ENCODE peak calls at places on chromosomes 11 and 22, in nine cellular contexts. One of them, this sample, is unnamed.

GRCh38 chr11:83736689-83737088 is 450.5 kb upstream of the CCDC90B start:
- DNase-seq in bronchial epithelial cell: no peak
- DNase-seq in fibroblast of villous mesenchyme: no peak
- DNase-seq in heart right ventricle: no peak
- DNase-seq in brain microvascular endothelial cell: no peak
- DNase-seq in HFF-Myc: no peak
- DNase-seq in colonic mucosa: no peak
- DNase-seq in left lung: no peak
- DNase-seq in cardiac fibroblast: no peak
- DNase-seq in this sample: no peak

GRCh38 chr22:21652010-21652546 is 10.0 kb downstream of the SDF2L1 start:
- DNase-seq in HFF-Myc: peak
- DNase-seq in cardiac fibroblast: peak
- DNase-seq in brain microvascular endothelial cell: peak
- DNase-seq in left lung: peak
- DNase-seq in bronchial epithelial cell: peak
- DNase-seq in colonic mucosa: peak
- DNase-seq in heart right ventricle: peak
- DNase-seq in fibroblast of villous mesenchyme: peak
- DNase-seq in this sample: peak

GRCh38 chr22:33000342-33001280 is 57.6 kb downstream of the SYN3 start:
- DNase-seq in fibroblast of villous mesenchyme: peak
- DNase-seq in heart right ventricle: peak
- DNase-seq in bronchial epithelial cell: no peak
- DNase-seq in brain microvascular endothelial cell: peak
- DNase-seq in left lung: peak
- DNase-seq in HFF-Myc: peak
- DNase-seq in cardiac fibroblast: peak
- DNase-seq in colonic mucosa: peak
- DNase-seq in this sample: peak

GRCh38 chr11:111344032-111344431 is 35.0 kb downstream of the POU2AF1 start:
- DNase-seq in colonic mucosa: no peak
- DNase-seq in cardiac fibroblast: peak
- DNase-seq in heart right ventricle: no peak
- DNase-seq in fibroblast of villous mesenchyme: peak
- DNase-seq in left lung: no peak
- DNase-seq in HFF-Myc: no peak
- DNase-seq in bronchial epithelial cell: peak
- DNase-seq in brain microvascular endothelial cell: no peak
- DNase-seq in this sample: peak

GRCh38 chr11:61151545-61152252 is 9.5 kb downstream of the VPS37C start:
- DNase-seq in cardiac fibroblast: no peak
- DNase-seq in HFF-Myc: no peak
- DNase-seq in brain microvascular endothelial cell: no peak
- DNase-seq in left lung: no peak
- DNase-seq in colonic mucosa: no peak
- DNase-seq in bronchial epithelial cell: no peak
- DNase-seq in heart right ventricle: no peak
- DNase-seq in fibroblast of villous mesenchyme: no peak
- DNase-seq in this sample: no peak

GRCh38 chr11:110778351-110778750 is 66.1 kb upstream of the ARHGAP20 start:
- DNase-seq in bronchial epithelial cell: no peak
- DNase-seq in colonic mucosa: no peak
- DNase-seq in left lung: no peak
- DNase-seq in brain microvascular endothelial cell: no peak
- DNase-seq in HFF-Myc: no peak
- DNase-seq in heart right ventricle: no peak
- DNase-seq in cardiac fibroblast: peak
- DNase-seq in fibroblast of villous mesenchyme: no peak
- DNase-seq in this sample: peak

GRCh38 chr11:9758676-9759518 is 95.0 kb downstream of the SWAP70 start:
- DNase-seq in heart right ventricle: peak
- DNase-seq in left lung: peak
- DNase-seq in bronchial epithelial cell: peak
- DNase-seq in HFF-Myc: peak
- DNase-seq in colonic mucosa: peak
- DNase-seq in brain microvascular endothelial cell: peak
- DNase-seq in fibroblast of villous mesenchyme: peak
- DNase-seq in cardiac fibroblast: peak
- DNase-seq in this sample: peak

GRCh38 chr11:12232819-12233601 is 122.6 kb downstream of the MICAL2 start:
- DNase-seq in colonic mucosa: no peak
- DNase-seq in cardiac fibroblast: peak
- DNase-seq in bronchial epithelial cell: peak
- DNase-seq in left lung: no peak
- DNase-seq in fibroblast of villous mesenchyme: peak
- DNase-seq in heart right ventricle: no peak
- DNase-seq in HFF-Myc: peak
- DNase-seq in brain microvascular endothelial cell: peak
- DNase-seq in this sample: no peak

GRCh38 chr11:65316311-65316978 is 1.8 kb downstream of the CDC42EP2 start:
- DNase-seq in bronchial epithelial cell: peak
- DNase-seq in colonic mucosa: peak
- DNase-seq in cardiac fibroblast: peak
- DNase-seq in left lung: peak
- DNase-seq in brain microvascular endothelial cell: peak
- DNase-seq in HFF-Myc: peak
- DNase-seq in heart right ventricle: peak
- DNase-seq in fibroblast of villous mesenchyme: peak
- DNase-seq in this sample: no peak

DNA sequence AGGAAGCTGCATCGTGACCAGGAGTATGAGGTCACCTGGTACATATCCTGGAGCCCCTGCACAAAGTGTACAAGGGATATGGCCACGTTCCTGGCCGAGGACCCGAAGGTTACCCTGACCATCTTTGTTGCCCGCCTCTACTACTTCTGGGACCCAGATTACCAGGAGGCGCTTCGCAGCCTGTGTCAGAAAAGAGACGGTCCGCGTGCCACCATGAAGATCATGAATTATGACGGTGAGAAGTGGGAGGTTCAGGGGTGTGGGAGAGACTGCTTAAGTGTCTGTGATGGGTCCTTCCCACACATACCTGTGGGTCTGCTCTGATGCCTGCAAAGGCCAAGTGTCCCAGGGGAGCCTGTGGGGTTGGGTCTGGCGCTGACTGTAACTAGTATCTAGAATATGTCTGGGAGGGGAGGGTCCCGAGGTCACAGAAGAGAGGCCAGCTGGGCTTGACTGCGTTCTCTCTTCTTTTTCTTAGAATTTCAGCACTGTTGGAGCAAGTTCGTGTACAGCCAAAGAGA is 4.0 kb downstream of the APOBEC3G start:
- DNase-seq in HFF-Myc: no peak
- DNase-seq in bronchial epithelial cell: no peak
- DNase-seq in left lung: peak
- DNase-seq in heart right ventricle: no peak
- DNase-seq in brain microvascular endothelial cell: no peak
- DNase-seq in fibroblast of villous mesenchyme: no peak
- DNase-seq in cardiac fibroblast: no peak
- DNase-seq in colonic mucosa: no peak
- DNase-seq in this sample: no peak
- H3K4me3 ChIP-seq in HFF-Myc: no peak
- H3K4me3 ChIP-seq in bronchial epithelial cell: no peak
- H3K4me3 ChIP-seq in left lung: no peak
- H3K4me3 ChIP-seq in heart right ventricle: peak
- H3K4me3 ChIP-seq in brain microvascular endothelial cell: no peak
- H3K4me3 ChIP-seq in fibroblast of villous mesenchyme: no peak
- H3K4me3 ChIP-seq in cardiac fibroblast: no peak
- H3K4me3 ChIP-seq in colonic mucosa: no peak
- H3K4me3 ChIP-seq in this sample: no peak

GRCh38 chr22:38437416-38437815 is 17.6 kb downstream of the KCNJ4 start:
- DNase-seq in brain microvascular endothelial cell: no peak
- DNase-seq in bronchial epithelial cell: peak
- DNase-seq in left lung: no peak
- DNase-seq in fibroblast of villous mesenchyme: no peak
- DNase-seq in heart right ventricle: no peak
- DNase-seq in HFF-Myc: no peak
- DNase-seq in cardiac fibroblast: no peak
- DNase-seq in colonic mucosa: no peak
- DNase-seq in this sample: no peak

GRCh38 chr22:38443675-38444521 is 11.1 kb downstream of the KCNJ4 start:
- DNase-seq in bronchial epithelial cell: no peak
- DNase-seq in heart right ventricle: no peak
- DNase-seq in left lung: no peak
- DNase-seq in fibroblast of villous mesenchyme: no peak
- DNase-seq in brain microvascular endothelial cell: no peak
- DNase-seq in cardiac fibroblast: no peak
- DNase-seq in colonic mucosa: no peak
- DNase-seq in HFF-Myc: no peak
- DNase-seq in this sample: no peak

GRCh38 chr22:38442967-38443674 is 11.9 kb downstream of the KCNJ4 start:
- DNase-seq in cardiac fibroblast: no peak
- DNase-seq in HFF-Myc: no peak
- DNase-seq in fibroblast of villous mesenchyme: no peak
- DNase-seq in bronchial epithelial cell: no peak
- DNase-seq in left lung: no peak
- DNase-seq in brain microvascular endothelial cell: no peak
- DNase-seq in colonic mucosa: no peak
- DNase-seq in heart right ventricle: peak
- DNase-seq in this sample: no peak

GRCh38 chr22:38441620-38442287 is 13.2 kb downstream of the KCNJ4 start:
- DNase-seq in colonic mucosa: no peak
- DNase-seq in brain microvascular endothelial cell: no peak
- DNase-seq in bronchial epithelial cell: no peak
- DNase-seq in left lung: no peak
- DNase-seq in heart right ventricle: no peak
- DNase-seq in HFF-Myc: no peak
- DNase-seq in cardiac fibroblast: no peak
- DNase-seq in fibroblast of villous mesenchyme: no peak
- DNase-seq in this sample: no peak

GRCh38 chr22:38440747-38441350 is 14.2 kb downstream of the KCNJ4 start:
- DNase-seq in bronchial epithelial cell: no peak
- DNase-seq in cardiac fibroblast: no peak
- DNase-seq in heart right ventricle: no peak
- DNase-seq in brain microvascular endothelial cell: no peak
- DNase-seq in fibroblast of villous mesenchyme: no peak
- DNase-seq in colonic mucosa: no peak
- DNase-seq in HFF-Myc: no peak
- DNase-seq in left lung: no peak
- DNase-seq in this sample: no peak
- TF ChIP-seq CTCF in bronchial epithelial cell: no peak
- TF ChIP-seq CTCF in cardiac fibroblast: no peak
- TF ChIP-seq CTCF in heart right ventricle: peak
- TF ChIP-seq CTCF in brain microvascular endothelial cell: no peak
- TF ChIP-seq CTCF in fibroblast of villous mesenchyme: no peak
- TF ChIP-seq CTCF in colonic mucosa: no peak
- TF ChIP-seq CTCF in HFF-Myc: no peak
- TF ChIP-seq CTCF in left lung: no peak
- TF ChIP-seq CTCF in this sample: no peak

DNA sequence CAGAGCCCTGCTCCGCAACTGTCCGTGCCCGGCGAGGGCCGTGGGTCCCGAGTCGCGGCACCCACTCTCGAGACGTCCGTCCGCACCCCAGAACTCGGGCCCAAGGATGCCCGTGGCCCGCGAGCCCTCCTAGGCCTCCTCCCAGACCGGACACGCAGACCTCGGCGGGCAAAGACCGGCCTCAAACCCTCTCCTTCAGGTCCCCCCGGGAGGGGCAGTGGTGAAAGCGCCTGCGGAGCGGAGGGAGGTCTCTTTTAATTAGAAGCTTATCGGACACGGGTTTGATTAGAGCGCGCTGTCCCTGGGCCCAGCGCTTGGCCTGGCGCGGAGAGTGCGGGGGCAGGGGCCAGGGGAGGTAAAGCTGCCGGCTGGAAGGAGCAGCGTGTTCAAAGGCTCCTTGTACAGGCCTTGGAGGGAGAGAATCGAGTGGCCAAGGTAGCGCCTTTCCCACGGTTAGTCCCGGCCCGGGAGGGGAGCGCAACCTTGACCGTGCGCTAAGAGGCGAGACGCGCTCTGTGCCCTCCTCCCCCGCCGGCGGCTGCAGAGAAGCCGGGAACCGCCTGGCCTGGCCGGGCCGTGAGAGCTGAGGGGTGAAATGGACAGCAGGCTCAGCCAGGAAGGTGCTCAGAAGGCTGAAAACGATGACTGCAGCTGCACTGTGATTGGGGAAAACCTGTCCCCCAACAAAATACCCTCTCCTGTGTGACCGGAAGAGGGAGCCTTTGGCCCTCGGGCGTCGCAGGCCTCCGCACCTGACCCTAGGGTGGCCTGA is 4.6 kb downstream of the WT1 start:
- DNase-seq in bronchial epithelial cell: no peak
- DNase-seq in heart right ventricle: no peak
- DNase-seq in fibroblast of villous mesenchyme: no peak
- DNase-seq in left lung: peak
- DNase-seq in brain microvascular endothelial cell: no peak
- DNase-seq in colonic mucosa: no peak
- DNase-seq in cardiac fibroblast: peak
- DNase-seq in HFF-Myc: no peak
- DNase-seq in this sample: no peak
- H3K4me3 ChIP-seq in bronchial epithelial cell: no peak
- H3K4me3 ChIP-seq in heart right ventricle: no peak
- H3K4me3 ChIP-seq in fibroblast of villous mesenchyme: peak
- H3K4me3 ChIP-seq in left lung: no peak
- H3K4me3 ChIP-seq in brain microvascular endothelial cell: no peak
- H3K4me3 ChIP-seq in colonic mucosa: no peak
- H3K4me3 ChIP-seq in cardiac fibroblast: peak
- H3K4me3 ChIP-seq in HFF-Myc: no peak
- H3K4me3 ChIP-seq in this sample: no peak

DNA sequence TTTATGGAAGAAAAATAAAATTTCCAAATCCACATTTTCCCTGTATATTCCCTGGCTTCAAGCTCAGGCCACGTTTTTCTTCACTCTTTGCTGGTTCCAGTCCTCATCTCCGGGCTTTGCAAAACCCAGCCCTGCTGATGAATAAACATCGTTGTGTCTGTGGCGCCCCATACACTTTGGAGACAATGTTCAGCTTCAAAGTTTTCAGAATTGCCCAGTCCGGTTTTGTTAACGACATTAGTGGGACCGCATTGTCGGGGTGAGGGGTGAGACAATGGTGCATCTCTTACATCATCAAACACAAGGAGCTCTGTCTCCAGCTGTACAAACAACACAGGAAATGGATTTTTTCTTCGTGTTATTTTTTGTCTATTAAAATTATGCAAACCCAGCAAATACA is 53.4 kb upstream of the HTATIP2 start:
- DNase-seq in heart right ventricle: no peak
- DNase-seq in colonic mucosa: no peak
- DNase-seq in bronchial epithelial cell: no peak
- DNase-seq in left lung: no peak
- DNase-seq in fibroblast of villous mesenchyme: no peak
- DNase-seq in cardiac fibroblast: no peak
- DNase-seq in brain microvascular endothelial cell: peak
- DNase-seq in HFF-Myc: no peak
- DNase-seq in this sample: no peak
- TF ChIP-seq CTCF in heart right ventricle: no peak
- TF ChIP-seq CTCF in colonic mucosa: no peak
- TF ChIP-seq CTCF in bronchial epithelial cell: no peak
- TF ChIP-seq CTCF in left lung: no peak
- TF ChIP-seq CTCF in fibroblast of villous mesenchyme: no peak
- TF ChIP-seq CTCF in cardiac fibroblast: no peak
- TF ChIP-seq CTCF in brain microvascular endothelial cell: no peak
- TF ChIP-seq CTCF in HFF-Myc: no peak
- TF ChIP-seq CTCF in this sample: no peak

This sample was measured in GM12865.